ENCODE peak calls at places on chromosomes 7 and 10, in four cellular contexts. One of them, this sample, is unnamed.

GRCh38 chr7:39622609-39623311 is 612 bp upstream of the RALA start:
- DNase-seq in stimulated activated CD4-positive, alpha-beta T cell treated with anti-CD3 and anti-CD28 coated beads, Interleukin-1b, Interleukin-23, amount 100 ng/mL, for 24 hours: no peak
- DNase-seq in RCC 7860: no peak
- DNase-seq in left cardiac atrium: no peak
- DNase-seq in this sample: no peak

GRCh38 chr7:155384751-155385150 is 73.2 kb upstream of the EN2 start:
- DNase-seq in stimulated activated CD4-positive, alpha-beta T cell treated with anti-CD3 and anti-CD28 coated beads, Interleukin-1b, Interleukin-23, amount 100 ng/mL, for 24 hours: no peak
- DNase-seq in RCC 7860: no peak
- DNase-seq in left cardiac atrium: no peak
- DNase-seq in this sample: no peak

GRCh38 chr7:130955560-130955919 is 221.5 kb upstream of the KLF14 start:
- DNase-seq in stimulated activated CD4-positive, alpha-beta T cell treated with anti-CD3 and anti-CD28 coated beads, Interleukin-1b, Interleukin-23, amount 100 ng/mL, for 24 hours: no peak
- DNase-seq in RCC 7860: no peak
- DNase-seq in left cardiac atrium: no peak
- DNase-seq in this sample: no peak

GRCh38 chr10:79221110-79222051 is 125.9 kb upstream of the PPIF start:
- DNase-seq in stimulated activated CD4-positive, alpha-beta T cell treated with anti-CD3 and anti-CD28 coated beads, Interleukin-1b, Interleukin-23, amount 100 ng/mL, for 24 hours: no peak
- DNase-seq in RCC 7860: no peak
- DNase-seq in left cardiac atrium: peak
- DNase-seq in this sample: no peak

GRCh38 chr10:14185501-14186045 is 145.2 kb downstream of the FRMD4A start:
- DNase-seq in stimulated activated CD4-positive, alpha-beta T cell treated with anti-CD3 and anti-CD28 coated beads, Interleukin-1b, Interleukin-23, amount 100 ng/mL, for 24 hours: peak
- DNase-seq in RCC 7860: peak
- DNase-seq in left cardiac atrium: no peak
- DNase-seq in this sample: peak

GRCh38 chr10:31693499-31693898 is 235.1 kb downstream of the ARHGAP12 start:
- DNase-seq in stimulated activated CD4-positive, alpha-beta T cell treated with anti-CD3 and anti-CD28 coated beads, Interleukin-1b, Interleukin-23, amount 100 ng/mL, for 24 hours: no peak
- DNase-seq in RCC 7860: no peak
- DNase-seq in left cardiac atrium: no peak
- DNase-seq in this sample: no peak

GRCh38 chr7:74429153-74429747 is 24.5 kb upstream of the GTF2IRD1 start:
- DNase-seq in stimulated activated CD4-positive, alpha-beta T cell treated with anti-CD3 and anti-CD28 coated beads, Interleukin-1b, Interleukin-23, amount 100 ng/mL, for 24 hours: no peak
- DNase-seq in RCC 7860: peak
- DNase-seq in left cardiac atrium: no peak
- DNase-seq in this sample: no peak

GRCh38 chr10:120969219-120969645 is 118.1 kb downstream of the WDR11 start:
- DNase-seq in stimulated activated CD4-positive, alpha-beta T cell treated with anti-CD3 and anti-CD28 coated beads, Interleukin-1b, Interleukin-23, amount 100 ng/mL, for 24 hours: no peak
- DNase-seq in RCC 7860: peak
- DNase-seq in left cardiac atrium: no peak
- DNase-seq in this sample: no peak

GRCh38 chr7:41047789-41048191 is 655.1 kb downstream of the INHBA start:
- DNase-seq in stimulated activated CD4-positive, alpha-beta T cell treated with anti-CD3 and anti-CD28 coated beads, Interleukin-1b, Interleukin-23, amount 100 ng/mL, for 24 hours: no peak
- DNase-seq in RCC 7860: no peak
- DNase-seq in left cardiac atrium: peak
- DNase-seq in this sample: no peak

GRCh38 chr7:74560081-74560719 is 97.3 kb upstream of the GTF2I start:
- DNase-seq in stimulated activated CD4-positive, alpha-beta T cell treated with anti-CD3 and anti-CD28 coated beads, Interleukin-1b, Interleukin-23, amount 100 ng/mL, for 24 hours: no peak
- DNase-seq in RCC 7860: no peak
- DNase-seq in left cardiac atrium: no peak
- DNase-seq in this sample: no peak

GRCh38 chr10:69869291-69869841 is 67.7 kb downstream of the COL13A1 start:
- DNase-seq in stimulated activated CD4-positive, alpha-beta T cell treated with anti-CD3 and anti-CD28 coated beads, Interleukin-1b, Interleukin-23, amount 100 ng/mL, for 24 hours: no peak
- DNase-seq in RCC 7860: peak
- DNase-seq in left cardiac atrium: peak
- DNase-seq in this sample: no peak

GRCh38 chr10:103575416-103576075 is 82.0 kb downstream of the NEURL1 start:
- DNase-seq in stimulated activated CD4-positive, alpha-beta T cell treated with anti-CD3 and anti-CD28 coated beads, Interleukin-1b, Interleukin-23, amount 100 ng/mL, for 24 hours: no peak
- DNase-seq in RCC 7860: no peak
- DNase-seq in left cardiac atrium: no peak
- DNase-seq in this sample: no peak

GRCh38 chr10:77301305-77301730 is 336.3 kb downstream of the KCNMA1 start:
- DNase-seq in stimulated activated CD4-positive, alpha-beta T cell treated with anti-CD3 and anti-CD28 coated beads, Interleukin-1b, Interleukin-23, amount 100 ng/mL, for 24 hours: no peak
- DNase-seq in RCC 7860: peak
- DNase-seq in left cardiac atrium: no peak
- DNase-seq in this sample: no peak

GRCh38 chr7:156474241-156474743 is 166.3 kb upstream of the RNF32 start:
- DNase-seq in stimulated activated CD4-positive, alpha-beta T cell treated with anti-CD3 and anti-CD28 coated beads, Interleukin-1b, Interleukin-23, amount 100 ng/mL, for 24 hours: no peak
- DNase-seq in RCC 7860: peak
- DNase-seq in left cardiac atrium: peak
- DNase-seq in this sample: no peak

GRCh38 chr10:72316748-72317435 is 37.8 kb downstream of the DNAJB12 start:
- DNase-seq in stimulated activated CD4-positive, alpha-beta T cell treated with anti-CD3 and anti-CD28 coated beads, Interleukin-1b, Interleukin-23, amount 100 ng/mL, for 24 hours: no peak
- DNase-seq in RCC 7860: no peak
- DNase-seq in left cardiac atrium: peak
- DNase-seq in this sample: no peak

GRCh38 chr7:155463114-155463811 is 5.3 kb downstream of the EN2 start:
- DNase-seq in stimulated activated CD4-positive, alpha-beta T cell treated with anti-CD3 and anti-CD28 coated beads, Interleukin-1b, Interleukin-23, amount 100 ng/mL, for 24 hours: no peak
- DNase-seq in RCC 7860: no peak
- DNase-seq in left cardiac atrium: no peak
- DNase-seq in this sample: no peak

GRCh38 chr10:2839081-2839725 is 228.1 kb upstream of the PFKP start:
- DNase-seq in stimulated activated CD4-positive, alpha-beta T cell treated with anti-CD3 and anti-CD28 coated beads, Interleukin-1b, Interleukin-23, amount 100 ng/mL, for 24 hours: no peak
- DNase-seq in RCC 7860: peak
- DNase-seq in left cardiac atrium: peak
- DNase-seq in this sample: no peak

GRCh38 chr10:110414563-110415309 is 83.0 kb upstream of the DUSP5 start:
- DNase-seq in stimulated activated CD4-positive, alpha-beta T cell treated with anti-CD3 and anti-CD28 coated beads, Interleukin-1b, Interleukin-23, amount 100 ng/mL, for 24 hours: peak
- DNase-seq in RCC 7860: peak
- DNase-seq in left cardiac atrium: no peak
- DNase-seq in this sample: no peak

GRCh38 chr10:69630651-69631400 is 779 bp downstream of the FAM241B start:
- DNase-seq in stimulated activated CD4-positive, alpha-beta T cell treated with anti-CD3 and anti-CD28 coated beads, Interleukin-1b, Interleukin-23, amount 100 ng/mL, for 24 hours: no peak
- DNase-seq in RCC 7860: no peak
- DNase-seq in left cardiac atrium: no peak
- DNase-seq in this sample: no peak

GRCh38 chr10:75430000-75430763 is 1.2 kb upstream of the LRMDA start:
- DNase-seq in stimulated activated CD4-positive, alpha-beta T cell treated with anti-CD3 and anti-CD28 coated beads, Interleukin-1b, Interleukin-23, amount 100 ng/mL, for 24 hours: no peak
- DNase-seq in RCC 7860: no peak
- DNase-seq in left cardiac atrium: peak
- DNase-seq in this sample: no peak

GRCh38 chr10:79067241-79068202 is 1.2 kb upstream of the ZMIZ1 start:
- DNase-seq in stimulated activated CD4-positive, alpha-beta T cell treated with anti-CD3 and anti-CD28 coated beads, Interleukin-1b, Interleukin-23, amount 100 ng/mL, for 24 hours: peak
- DNase-seq in RCC 7860: peak
- DNase-seq in left cardiac atrium: peak
- DNase-seq in this sample: peak

GRCh38 chr7:35860664-35861063 is 59.8 kb downstream of the SEPTIN7 start:
- DNase-seq in stimulated activated CD4-positive, alpha-beta T cell treated with anti-CD3 and anti-CD28 coated beads, Interleukin-1b, Interleukin-23, amount 100 ng/mL, for 24 hours: no peak
- DNase-seq in RCC 7860: no peak
- DNase-seq in left cardiac atrium: no peak
- DNase-seq in this sample: no peak

GRCh38 chr7:102813256-102814024 is 64.6 kb downstream of the FAM185A start:
- DNase-seq in stimulated activated CD4-positive, alpha-beta T cell treated with anti-CD3 and anti-CD28 coated beads, Interleukin-1b, Interleukin-23, amount 100 ng/mL, for 24 hours: no peak
- DNase-seq in RCC 7860: no peak
- DNase-seq in left cardiac atrium: no peak
- DNase-seq in this sample: no peak

GRCh38 chr7:143974457-143974856 is 19.8 kb downstream of the OR2F1 start:
- DNase-seq in stimulated activated CD4-positive, alpha-beta T cell treated with anti-CD3 and anti-CD28 coated beads, Interleukin-1b, Interleukin-23, amount 100 ng/mL, for 24 hours: no peak
- DNase-seq in RCC 7860: no peak
- DNase-seq in left cardiac atrium: no peak
- DNase-seq in this sample: no peak

This sample was measured in NCI-H1930.